ENCODE peak calls at places on chromosomes 5 and 9, in four cellular contexts. One of them, this sample, is unnamed.

GRCh38 chr5:77086611-77087483 is at the start of gene ZBED3:
- DNase-seq in SW 1271: peak; percentile 88
- DNase-seq in astrocyte: peak; percentile 74
- DNase-seq in foreskin fibroblast: peak; percentile 80
- DNase-seq in this sample: peak; percentile 79

GRCh38 chr9:16915126-16915831 is 44.8 kb upstream of the BNC2 start:
- DNase-seq in SW 1271: no peak
- DNase-seq in astrocyte: no peak
- DNase-seq in foreskin fibroblast: no peak
- DNase-seq in this sample: no peak

GRCh38 chr5:179368016-179368805 is 22.9 kb upstream of the ADAMTS2 start:
- DNase-seq in SW 1271: no peak
- DNase-seq in foreskin fibroblast: no peak
- DNase-seq in astrocyte: no peak
- DNase-seq in this sample: no peak

GRCh38 chr9:91419222-91420191 is 4.1 kb downstream of the NFIL3 start:
- DNase-seq in SW 1271: peak; percentile 75
- DNase-seq in astrocyte: peak; percentile 93
- DNase-seq in foreskin fibroblast: peak; percentile 93
- DNase-seq in this sample: peak; percentile 87

GRCh38 chr9:13487936-13488335 is 208.4 kb upstream of the MPDZ start:
- DNase-seq in foreskin fibroblast: no peak
- DNase-seq in SW 1271: no peak
- DNase-seq in astrocyte: no peak
- DNase-seq in this sample: no peak

GRCh38 chr9:105063665-105064247 is 135.8 kb upstream of the ABCA1 start:
- DNase-seq in astrocyte: peak; percentile 97
- DNase-seq in foreskin fibroblast: peak; percentile 68
- DNase-seq in SW 1271: no peak
- DNase-seq in this sample: peak; percentile 89

GRCh38 chr9:35051069-35051967 is 21.1 kb downstream of the VCP start:
- DNase-seq in SW 1271: peak; percentile 46
- DNase-seq in astrocyte: no peak
- DNase-seq in foreskin fibroblast: peak; percentile 39
- DNase-seq in this sample: peak; percentile 45

GRCh38 chr5:37825334-37825915 is 14.4 kb downstream of the GDNF start:
- DNase-seq in astrocyte: no peak
- DNase-seq in SW 1271: no peak
- DNase-seq in foreskin fibroblast: no peak
- DNase-seq in this sample: no peak

GRCh38 chr9:25917593-25918426 is 239.6 kb upstream of the TUSC1 start:
- DNase-seq in astrocyte: no peak
- DNase-seq in SW 1271: no peak
- DNase-seq in foreskin fibroblast: no peak
- DNase-seq in this sample: peak; percentile 13

GRCh38 chr9:13939129-13939528 is 374.8 kb downstream of the NFIB start:
- DNase-seq in astrocyte: peak; percentile 90
- DNase-seq in SW 1271: no peak
- DNase-seq in foreskin fibroblast: peak; percentile 79
- DNase-seq in this sample: peak; percentile 45

GRCh38 chr9:76162751-76163500 is 231.3 kb downstream of the RFK start:
- DNase-seq in foreskin fibroblast: no peak
- DNase-seq in SW 1271: no peak
- DNase-seq in astrocyte: peak; percentile 84
- DNase-seq in this sample: no peak

GRCh38 chr9:119736478-119737454 is 367.5 kb upstream of the BRINP1 start:
- DNase-seq in foreskin fibroblast: no peak
- DNase-seq in astrocyte: no peak
- DNase-seq in SW 1271: no peak
- DNase-seq in this sample: no peak

GRCh38 chr9:107710988-107711387 is 221.4 kb upstream of the KLF4 start:
- DNase-seq in SW 1271: no peak
- DNase-seq in astrocyte: no peak
- DNase-seq in foreskin fibroblast: no peak
- DNase-seq in this sample: no peak

GRCh38 chr5:175579742-175580432 is 78.0 kb upstream of the HRH2 start:
- DNase-seq in SW 1271: no peak
- DNase-seq in foreskin fibroblast: no peak
- DNase-seq in astrocyte: peak; percentile 18
- DNase-seq in this sample: no peak

GRCh38 chr9:19154135-19154612 is 26.9 kb upstream of the PLIN2 start:
- DNase-seq in SW 1271: no peak
- DNase-seq in foreskin fibroblast: peak; percentile 85
- DNase-seq in astrocyte: peak; percentile 87
- DNase-seq in this sample: peak; percentile 41

GRCh38 chr9:98341157-98342102 is 86.0 kb upstream of the TBC1D2 start:
- DNase-seq in astrocyte: no peak
- DNase-seq in foreskin fibroblast: no peak
- DNase-seq in SW 1271: no peak
- DNase-seq in this sample: no peak

GRCh38 chr9:98144076-98144475 is 25.1 kb upstream of the TRIM14 start:
- DNase-seq in astrocyte: no peak
- DNase-seq in SW 1271: no peak
- DNase-seq in foreskin fibroblast: no peak
- DNase-seq in this sample: no peak

GRCh38 chr9:92911496-92912475 is 33.9 kb upstream of the ZNF484 start:
- DNase-seq in foreskin fibroblast: peak; percentile 1
- DNase-seq in SW 1271: no peak
- DNase-seq in astrocyte: no peak
- DNase-seq in this sample: no peak

GRCh38 chr5:126777257-126777973 is 479 bp downstream of the LMNB1 start:
- DNase-seq in foreskin fibroblast: peak; percentile 63
- DNase-seq in astrocyte: peak; percentile 55
- DNase-seq in SW 1271: no peak
- DNase-seq in this sample: peak; percentile 29

GRCh38 chr5:10913846-10914245 is 152.8 kb upstream of the DAP start:
- DNase-seq in astrocyte: peak; percentile 98
- DNase-seq in foreskin fibroblast: peak; percentile 83
- DNase-seq in SW 1271: peak; percentile 62
- DNase-seq in this sample: peak; percentile 95

GRCh38 chr9:120723547-120723946 is 9.3 kb upstream of the MEGF9 start:
- DNase-seq in foreskin fibroblast: peak; percentile 43
- DNase-seq in SW 1271: no peak
- DNase-seq in astrocyte: peak; percentile 81
- DNase-seq in this sample: no peak

GRCh38 chr5:141484499-141485304 is at the start of gene PCDHGC4:
- DNase-seq in astrocyte: peak; percentile 25
- DNase-seq in foreskin fibroblast: no peak
- DNase-seq in SW 1271: no peak
- DNase-seq in this sample: no peak

GRCh38 chr9:87437966-87438365 is 59.7 kb upstream of the DAPK1 start:
- DNase-seq in astrocyte: no peak
- DNase-seq in foreskin fibroblast: no peak
- DNase-seq in SW 1271: no peak
- DNase-seq in this sample: no peak

GRCh38 chr9:101311759-101312420 is 72.9 kb downstream of the BAAT start:
- DNase-seq in foreskin fibroblast: peak; percentile 53
- DNase-seq in astrocyte: peak; percentile 53
- DNase-seq in SW 1271: peak; percentile 80
- DNase-seq in this sample: peak; percentile 83

GRCh38 chr5:131382407-131383395 is 118.8 kb downstream of the CDC42SE2 start:
- DNase-seq in astrocyte: no peak
- DNase-seq in SW 1271: peak; percentile 81
- DNase-seq in foreskin fibroblast: peak; percentile 19
- DNase-seq in this sample: peak; percentile 84

GRCh38 chr9:109270441-109270840 is 50.4 kb downstream of the EPB41L4B start:
- DNase-seq in SW 1271: no peak
- DNase-seq in foreskin fibroblast: no peak
- DNase-seq in astrocyte: no peak
- DNase-seq in this sample: no peak

GRCh38 chr9:36914212-36914577 is 119.9 kb downstream of the PAX5 start:
- DNase-seq in foreskin fibroblast: no peak
- DNase-seq in astrocyte: no peak
- DNase-seq in SW 1271: no peak
- DNase-seq in this sample: no peak

GRCh38 chr9:94270009-94270408 is 10.9 kb downstream of the ZNF169 start:
- DNase-seq in foreskin fibroblast: no peak
- DNase-seq in SW 1271: no peak
- DNase-seq in astrocyte: no peak
- DNase-seq in this sample: no peak

GRCh38 chr9:78468231-78468630 is 171.3 kb downstream of the PSAT1 start:
- DNase-seq in foreskin fibroblast: no peak
- DNase-seq in SW 1271: no peak
- DNase-seq in astrocyte: no peak
- DNase-seq in this sample: no peak

GRCh38 chr5:172451771-172452197 is 2.5 kb downstream of the SH3PXD2B start:
- DNase-seq in astrocyte: peak; percentile 84
- DNase-seq in foreskin fibroblast: peak; percentile 84
- DNase-seq in SW 1271: no peak
- DNase-seq in this sample: peak; percentile 68

GRCh38 chr5:57316798-57317327 is 143.0 kb downstream of the GPBP1 start:
- DNase-seq in astrocyte: peak; percentile 100
- DNase-seq in foreskin fibroblast: peak; percentile 84
- DNase-seq in SW 1271: peak; percentile 17
- DNase-seq in this sample: peak; percentile 95

GRCh38 chr9:28925184-28925583 is 1351.9 kb upstream of the C9orf72 start:
- DNase-seq in astrocyte: no peak
- DNase-seq in SW 1271: no peak
- DNase-seq in foreskin fibroblast: no peak
- DNase-seq in this sample: no peak

GRCh38 chr9:95078516-95078915 is 239.0 kb downstream of the FANCC start:
- DNase-seq in astrocyte: no peak
- DNase-seq in SW 1271: no peak
- DNase-seq in foreskin fibroblast: no peak
- DNase-seq in this sample: no peak

GRCh38 chr5:155082401-155082800 is 68.8 kb downstream of the KIF4B start:
- DNase-seq in SW 1271: peak; percentile 94
- DNase-seq in foreskin fibroblast: peak; percentile 72
- DNase-seq in astrocyte: peak; percentile 84
- DNase-seq in this sample: peak; percentile 92

GRCh38 chr9:20551835-20552234 is 70.5 kb downstream of the MLLT3 start:
- DNase-seq in foreskin fibroblast: no peak
- DNase-seq in SW 1271: no peak
- DNase-seq in astrocyte: no peak
- DNase-seq in this sample: no peak

GRCh38 chr9:114035221-114035844 is 42.8 kb downstream of the AMBP start:
- DNase-seq in foreskin fibroblast: no peak
- DNase-seq in SW 1271: no peak
- DNase-seq in astrocyte: no peak
- DNase-seq in this sample: no peak